ENCODE peak calls at places on chromosomes 3 and 15, in six cellular contexts. C is neuronal stem cell, Y is IMR-90, S is H1, N is mesenchymal stem cell, O is mesendoderm. K is an unnamed sample.
A peak's percentile ranks its signal among the peaks of the same experiment; 100 is the strongest.

GRCh38 chr15:39946862-39947261 is 12.9 kb downstream of the EIF2AK4 start:
- DNase-seq in C (no peak), Y (peak; percentile 41), S (no peak), O (no peak), N (peak; percentile 67), K (no peak)

GRCh38 chr15:98740295-98740694 is 92.0 kb downstream of the IGF1R start:
- DNase-seq in O (no peak), Y (no peak), S (no peak), C (no peak), N (no peak), K (no peak)

GRCh38 chr3:160124224-160124623 is 101.0 kb upstream of the C3orf80 start:
- DNase-seq in C (no peak), Y (no peak), O (no peak), S (no peak), N (no peak), K (no peak)

GRCh38 chr3:77039606-77040553 is at the start of gene ROBO2:
- DNase-seq in O (peak; percentile 84), C (peak; percentile 70), Y (peak; percentile 2), S (peak; percentile 82), N (peak; percentile 44), K (peak; percentile 80)

GRCh38 chr15:85579011-85579701 is 198.8 kb downstream of the AKAP13 start:
- DNase-seq in O (no peak), S (no peak), N (no peak), C (no peak), Y (no peak), K (no peak)

GRCh38 chr3:41987627-41988026 is 25.7 kb upstream of the ULK4 start:
- DNase-seq in N (no peak), Y (no peak), C (no peak), S (no peak), O (no peak), K (no peak)

GRCh38 chr3:64242435-64242834 is 17.2 kb upstream of the PRICKLE2 start:
- DNase-seq in O (no peak), Y (no peak), N (no peak), C (no peak), S (no peak), K (no peak)

GRCh38 chr15:69782809-69783208 is 314.9 kb downstream of the TLE3 start:
- DNase-seq in O (no peak), N (no peak), S (no peak), C (no peak), Y (no peak), K (no peak)

GRCh38 chr3:30308131-30308530 is 298.3 kb upstream of the TGFBR2 start:
- DNase-seq in C (no peak), O (no peak), S (no peak), Y (peak; percentile 50), N (peak; percentile 48), K (no peak)

GRCh38 chr3:33993631-33994030 is 195.2 kb downstream of the PDCD6IP start:
- DNase-seq in O (no peak), N (peak; percentile 48), C (no peak), S (no peak), Y (peak; percentile 47), K (no peak)

GRCh38 chr3:110859340-110859739 is 212.3 kb upstream of the NECTIN3 start:
- DNase-seq in Y (no peak), S (no peak), C (no peak), O (no peak), N (no peak), K (no peak)
- H2BK15ac ChIP-seq in Y (no peak overlapping the region), S (no peak overlapping the region), C (no peak overlapping the region), O (no peak overlapping the region), N (no peak overlapping the region), K (no peak overlapping the region)

GRCh38 chr3:169591983-169592644 is 71.4 kb downstream of the MECOM start:
- DNase-seq in O (no peak), S (no peak), Y (peak; percentile 15), C (no peak), N (no peak), K (no peak)

GRCh38 chr3:169597083-169597609 is 66.4 kb downstream of the MECOM start:
- DNase-seq in O (no peak), S (no peak), N (no peak), Y (no peak), C (no peak), K (no peak)

GRCh38 chr3:169600732-169601131 is 62.8 kb downstream of the MECOM start:
- DNase-seq in C (no peak), S (no peak), Y (no peak), N (no peak), O (no peak), K (no peak)

GRCh38 chr3:169594402-169594801 is 69.1 kb downstream of the MECOM start:
- DNase-seq in O (no peak), Y (no peak), N (no peak), S (no peak), C (no peak), K (no peak)

DNA sequence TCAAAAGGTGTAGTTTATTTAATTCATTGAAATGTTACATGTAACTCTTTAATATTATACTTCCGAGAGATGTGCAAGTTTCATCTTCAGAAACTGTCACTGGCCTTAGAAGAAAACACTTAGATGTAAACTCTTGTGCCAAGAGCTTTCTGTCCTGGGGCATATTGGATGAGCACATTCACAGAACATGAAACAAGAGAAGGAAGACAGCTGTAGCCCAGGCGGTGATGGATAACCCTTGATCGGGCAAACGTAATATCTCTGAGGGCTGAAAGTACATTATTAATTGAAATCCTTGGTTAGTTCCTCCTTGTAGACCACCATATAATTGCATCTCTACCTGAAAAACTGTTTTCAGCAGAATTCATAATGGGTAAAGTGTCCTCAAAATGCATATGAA is 67.4 kb downstream of the MECOM start:
- DNase-seq in O (no peak), C (no peak), N (no peak), S (no peak), Y (no peak), K (no peak)
- H2BK15ac ChIP-seq in O (no peak overlapping the region), C (no peak overlapping the region), N (no peak overlapping the region), S (no peak overlapping the region), Y (no peak overlapping the region), K (no peak overlapping the region)

DNA sequence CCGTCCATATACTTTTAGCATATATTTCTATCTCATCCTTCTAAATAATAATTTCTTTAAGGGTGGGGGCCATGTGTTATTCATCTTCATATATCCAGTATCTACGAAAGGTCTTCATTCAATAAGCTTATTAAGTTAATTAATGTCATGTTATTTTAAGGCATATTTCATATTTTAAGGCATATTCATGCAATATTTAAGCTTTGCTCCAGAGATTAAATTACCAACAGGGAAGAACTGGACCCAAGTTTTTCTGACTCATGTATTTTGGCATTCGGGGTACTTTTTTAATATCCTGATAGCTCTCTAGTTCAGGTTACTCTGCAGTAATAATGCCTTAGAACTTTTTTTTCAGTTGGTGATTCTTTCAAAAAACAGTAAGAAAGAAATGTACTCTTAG is 27.4 kb downstream of the PHC3 start:
- DNase-seq in S (no peak), N (no peak), Y (peak; percentile 60), C (no peak), O (no peak), K (no peak)
- H2BK15ac ChIP-seq in S (no peak overlapping the region), N (no peak overlapping the region), Y (no peak overlapping the region), C (no peak overlapping the region), O (no peak overlapping the region), K (no peak overlapping the region)

DNA sequence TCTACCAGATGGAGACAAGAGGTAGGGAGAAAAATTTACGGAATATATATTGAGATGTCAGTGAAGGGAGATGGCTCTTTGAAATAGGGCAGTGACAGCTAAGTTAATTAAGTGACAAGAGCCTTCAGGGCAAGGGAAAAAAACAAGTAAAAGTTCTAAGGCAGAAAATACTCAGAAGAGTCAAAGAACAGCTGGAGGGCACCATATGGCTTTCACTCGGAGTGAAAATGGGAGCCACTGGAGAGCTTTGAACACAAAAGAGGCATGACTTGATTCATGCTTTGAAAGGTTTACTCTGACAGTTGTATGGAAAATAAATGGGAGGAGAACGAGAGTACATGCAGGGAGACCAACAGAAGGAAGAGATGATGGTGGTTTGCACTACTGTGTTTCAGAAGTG is 411.3 kb downstream of the GABRG3 start:
- DNase-seq in O (no peak), S (no peak), C (no peak), N (no peak), Y (no peak), K (no peak)
- H2BK15ac ChIP-seq in O (no peak overlapping the region), S (no peak overlapping the region), C (no peak overlapping the region), N (no peak overlapping the region), Y (no peak overlapping the region), K (no peak overlapping the region)

GRCh38 chr15:76197703-76198455 is 113.4 kb downstream of the ETFA start:
- DNase-seq in Y (no peak), N (peak; percentile 18), C (no peak), S (no peak), O (no peak), K (no peak)
- H2BK15ac ChIP-seq in Y (no peak overlapping the region), N (no peak overlapping the region), C (no peak overlapping the region), S (no peak overlapping the region), O (no peak overlapping the region), K (no peak overlapping the region)

GRCh38 chr15:59159210-59159609 is 47.4 kb upstream of the LDHAL6B start:
- DNase-seq in C (no peak), S (no peak), Y (no peak), O (no peak), N (no peak), K (no peak)
- H2BK15ac ChIP-seq in C (no peak overlapping the region), S (no peak overlapping the region), Y (no peak overlapping the region), O (no peak overlapping the region), N (no peak overlapping the region), K (no peak overlapping the region)

K was measured in H9.